ENCODE peak calls at places on chromosomes 16 and 17, in eight cellular contexts. P is HEK293T, I is A549, L is SHP77, O is AG09309, C is left cardiac atrium, R is HT1080, U is adrenal gland. E is an unnamed sample.

GRCh38 chr17:17835415-17836249 is 1.2 kb downstream of the SREBF1 start:
- DNase-seq in P (no peak), I (no peak), L (no peak), O (no peak), C (no peak), R (no peak), U (peak), E (no peak)

GRCh38 chr16:85720319-85720637 is 30.6 kb downstream of the C16orf74 start:
- DNase-seq in P (no peak), I (no peak), L (no peak), O (no peak), C (no peak), R (peak), U (no peak), E (no peak)

GRCh38 chr17:73648543-73648820 is 4.2 kb upstream of the SDK2 start:
- DNase-seq in P (no peak), I (no peak), L (no peak), O (no peak), C (no peak), R (no peak), U (no peak), E (no peak)

GRCh38 chr16:85868495-85868894 is 30.5 kb upstream of the IRF8 start:
- DNase-seq in P (no peak), I (no peak), L (no peak), O (no peak), C (no peak), R (no peak), U (no peak), E (no peak)

GRCh38 chr16:87806246-87806607 is 40.4 kb upstream of the KLHDC4 start:
- DNase-seq in P (no peak), I (no peak), L (no peak), O (no peak), C (no peak), R (no peak), U (no peak), E (no peak)

GRCh38 chr17:13420294-13421277 is 181.1 kb downstream of the HS3ST3A1 start:
- DNase-seq in P (no peak), I (no peak), L (peak), O (peak), C (no peak), R (peak), U (no peak), E (no peak)

GRCh38 chr16:84036982-84037425 is 5.6 kb downstream of the SLC38A8 start:
- DNase-seq in P (no peak), I (no peak), L (no peak), O (no peak), C (no peak), R (no peak), U (no peak), E (no peak)

GRCh38 chr17:61657338-61657737 is 66.3 kb upstream of the NACA2 start:
- DNase-seq in P (no peak), I (no peak), L (no peak), O (no peak), C (no peak), R (no peak), U (no peak), E (no peak)